ENCODE peak calls at places on chromosomes 7 and 10, in five cellular contexts. U is choroid plexus epithelial cell, I is lower lobe of right lung, N is fibroblast of lung, X is hepatocyte. V is an unnamed sample.

GRCh38 chr7:122064971-122065370 is 79.1 kb downstream of the AASS start:
- DNase-seq in U (no peak), I (no peak), N (no peak), X (no peak), V (no peak)

GRCh38 chr7:50959991-50960390 is 177.3 kb upstream of the GRB10 start:
- DNase-seq in U (no peak), I (no peak), N (no peak), X (no peak), V (no peak)

GRCh38 chr7:158946771-158947170 is 90.4 kb downstream of the DYNC2I1 start:
- DNase-seq in U (no peak), I (no peak), N (no peak), X (no peak), V (no peak)

GRCh38 chr7:92319243-92319642 is 73.5 kb downstream of the ANKIB1 start:
- DNase-seq in U (no peak), I (no peak), N (no peak), X (no peak), V (no peak)

GRCh38 chr7:124124201-124124600 is 91.3 kb upstream of the TMEM229A start:
- DNase-seq in U (no peak), I (no peak), N (no peak), X (no peak), V (no peak)

GRCh38 chr10:60089095-60089494 is 182.7 kb upstream of the CCDC6 start:
- DNase-seq in U (no peak), I (no peak), N (peak; percentile 37), X (peak; percentile 28), V (no peak)

GRCh38 chr7:28890137-28890536 is 68.0 kb downstream of the TRIL start:
- DNase-seq in U (no peak), I (no peak), N (no peak), X (no peak), V (no peak)

GRCh38 chr7:71308105-71308504 is 176.2 kb downstream of the GALNT17 start:
- DNase-seq in U (peak; percentile 7), I (no peak), N (peak; percentile 93), X (peak; percentile 23), V (no peak)

GRCh38 chr10:115441907-115442520 is 348.8 kb downstream of the ATRNL1 start:
- DNase-seq in U (no peak), I (no peak), N (no peak), X (no peak), V (no peak)

GRCh38 chr10:87500646-87501048 is 4.0 kb upstream of the MINPP1 start:
- DNase-seq in U (peak; percentile 44), I (no peak), N (no peak), X (peak; percentile 46), V (no peak)

GRCh38 chr10:33657154-33657900 is 322.9 kb upstream of the NRP1 start:
- DNase-seq in U (peak; percentile 63), I (no peak), N (peak; percentile 17), X (no peak), V (no peak)

GRCh38 chr7:71429116-71429515 is 297.2 kb downstream of the GALNT17 start:
- DNase-seq in U (peak; percentile 7), I (no peak), N (peak; percentile 23), X (no peak), V (no peak)

GRCh38 chr10:82212753-82213152 is 337.8 kb downstream of the NRG3 start:
- DNase-seq in U (no peak), I (no peak), N (no peak), X (no peak), V (no peak)

GRCh38 chr7:126700807-126701604 is 551.7 kb downstream of the GRM8 start:
- DNase-seq in U (peak; percentile 98), I (peak; percentile 42), N (peak; percentile 97), X (peak; percentile 63), V (no peak)

GRCh38 chr10:49781247-49781646 is 19.1 kb upstream of the OGDHL start:
- DNase-seq in U (peak; percentile 46), I (no peak), N (peak; percentile 8), X (no peak), V (no peak)

GRCh38 chr7:117014673-117015133 is 61.4 kb downstream of the ST7 start:
- DNase-seq in U (peak; percentile 85), I (peak; percentile 68), N (peak; percentile 65), X (peak; percentile 74), V (no peak)

GRCh38 chr10:124343351-124344265 is 75.1 kb downstream of the OAT start:
- DNase-seq in U (no peak), I (no peak), N (no peak), X (no peak), V (peak; percentile 40)

GRCh38 chr7:140402178-140402835 is 1.6 kb upstream of the RAB19 start:
- DNase-seq in U (peak; percentile 91), I (no peak), N (peak; percentile 72), X (no peak), V (no peak)

GRCh38 chr7:137886266-137886665 is 39.5 kb upstream of the DGKI start:
- DNase-seq in U (no peak), I (no peak), N (no peak), X (no peak), V (no peak)

GRCh38 chr10:77024456-77024855 is 613.2 kb downstream of the KCNMA1 start:
- DNase-seq in U (no peak), I (no peak), N (no peak), X (no peak), V (no peak)

GRCh38 chr7:131076711-131077170 is 250.9 kb upstream of the MKLN1 start:
- DNase-seq in U (no peak), I (no peak), N (peak; percentile 65), X (peak; percentile 54), V (no peak)

GRCh38 chr10:75250934-75251333 is 15.2 kb upstream of the COMTD1 start:
- DNase-seq in U (no peak), I (no peak), N (no peak), X (no peak), V (no peak)

GRCh38 chr10:96073722-96074121 is 30.3 kb downstream of the CCNJ start:
- DNase-seq in U (peak; percentile 89), I (no peak), N (peak; percentile 64), X (no peak), V (no peak)

GRCh38 chr7:40763319-40764287 is 628.8 kb downstream of the SUGCT start:
- DNase-seq in U (peak; percentile 66), I (no peak), N (peak; percentile 64), X (no peak), V (no peak)

GRCh38 chr7:119572132-119572531 is 700.8 kb upstream of the KCND2 start:
- DNase-seq in U (no peak), I (no peak), N (no peak), X (no peak), V (no peak)

DNA sequence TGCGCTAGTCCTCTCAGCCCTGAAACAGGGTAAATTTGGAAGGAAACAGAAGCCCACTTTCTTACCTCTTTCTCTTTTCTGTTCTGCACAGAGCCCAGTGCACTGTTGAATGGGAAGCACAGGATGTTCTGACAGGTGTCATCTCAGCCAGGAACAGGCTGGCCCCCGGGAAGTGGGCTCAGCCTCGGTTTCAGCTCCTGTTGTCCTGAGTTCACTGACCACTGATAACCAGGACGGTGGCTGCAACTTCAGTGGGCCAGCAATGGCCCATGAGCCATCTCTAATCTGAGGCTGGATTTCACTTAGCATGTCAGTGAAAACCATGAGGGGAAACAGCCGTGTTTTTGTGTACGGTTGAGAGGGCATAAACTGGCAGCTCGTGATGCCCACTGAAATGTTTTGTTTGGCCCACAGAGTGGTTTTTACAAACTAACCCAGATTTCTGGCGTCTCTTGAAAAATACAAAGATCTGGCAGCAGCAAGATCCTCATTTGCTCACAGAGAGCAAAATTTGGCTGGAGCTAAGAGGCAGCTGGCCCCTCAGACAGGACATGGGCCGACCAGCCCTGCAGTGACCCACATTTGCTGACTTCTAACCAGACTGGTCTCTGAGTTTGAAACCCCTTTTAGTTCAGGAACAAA is 455.9 kb downstream of the PAXIP1 start:
- DNase-seq in U (no peak), I (no peak), N (no peak), X (no peak), V (no peak)
- H3K4me3 ChIP-seq in U (no peak overlapping the region), I (no peak overlapping the region), N (no peak overlapping the region), X (no peak overlapping the region), V (no peak overlapping the region)

DNA sequence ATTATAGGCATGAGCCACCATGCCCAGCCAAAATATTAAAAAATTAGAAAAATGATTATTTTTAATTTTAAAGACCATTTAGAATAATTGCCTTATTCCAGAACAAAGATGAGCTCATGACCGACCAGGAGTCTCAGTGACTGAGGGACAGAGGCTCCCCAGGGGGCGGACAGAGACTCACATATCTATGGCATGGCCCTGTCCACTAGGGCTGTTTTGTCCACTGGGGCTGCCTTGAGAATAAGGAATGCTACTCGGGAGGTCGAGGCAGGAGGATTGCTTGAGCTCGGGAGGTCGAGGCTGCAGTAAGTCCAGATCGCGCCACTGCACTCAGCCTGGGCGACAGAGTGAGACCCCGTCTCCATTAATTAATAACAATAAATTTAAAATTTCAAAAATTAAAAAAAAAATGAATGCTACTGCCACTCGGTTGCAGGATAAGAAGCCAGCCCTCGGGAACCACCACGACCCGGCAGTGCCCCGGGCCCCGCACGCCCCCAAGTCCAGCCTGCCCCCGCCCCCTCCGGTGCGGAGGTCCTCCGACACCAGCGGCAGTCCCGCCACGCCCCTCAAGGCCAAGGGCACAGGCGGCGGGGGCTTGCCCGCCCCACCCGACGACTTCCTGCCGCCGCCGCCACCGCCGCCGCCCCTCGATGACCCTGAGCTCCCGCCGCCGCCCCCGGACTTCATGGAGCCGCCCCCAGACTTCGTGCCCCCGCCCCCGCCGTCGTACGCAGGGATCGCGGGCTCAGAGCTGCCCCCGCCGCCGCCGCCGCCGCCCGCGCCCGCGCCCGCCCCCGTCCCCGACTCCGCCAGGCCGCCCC is 128.6 kb downstream of the APBB1IP start:
- DNase-seq in U (no peak), I (no peak), N (no peak), X (peak; percentile 47), V (no peak)
- H3K4me3 ChIP-seq in U (peak overlapping the region; percentile 32), I (peak overlapping the region; percentile 37), N (no peak overlapping the region), X (peak overlapping the region; percentile 51), V (peak overlapping the region; percentile 30)

GRCh38 chr7:151116603-151117002 is 30.3 kb downstream of the AGAP3 start:
- DNase-seq in U (no peak), I (no peak), N (no peak), X (no peak), V (no peak)
- H3K4me3 ChIP-seq in U (no peak overlapping the region), I (peak overlapping the region; percentile 49), N (no peak overlapping the region), X (no peak overlapping the region), V (peak overlapping the region; percentile 42)

GRCh38 chr10:111874586-111874985 is 309.0 kb downstream of the GPAM start:
- DNase-seq in U (no peak), I (no peak), N (peak; percentile 18), X (no peak), V (no peak)

GRCh38 chr10:111873041-111873440 is 310.5 kb downstream of the GPAM start:
- DNase-seq in U (no peak), I (no peak), N (no peak), X (no peak), V (no peak)

GRCh38 chr10:111875760-111876159 is 307.8 kb downstream of the GPAM start:
- DNase-seq in U (no peak), I (no peak), N (peak; percentile 21), X (no peak), V (no peak)

GRCh38 chr10:111879964-111880363 is 303.6 kb downstream of the GPAM start:
- DNase-seq in U (no peak), I (no peak), N (no peak), X (no peak), V (no peak)

DNA sequence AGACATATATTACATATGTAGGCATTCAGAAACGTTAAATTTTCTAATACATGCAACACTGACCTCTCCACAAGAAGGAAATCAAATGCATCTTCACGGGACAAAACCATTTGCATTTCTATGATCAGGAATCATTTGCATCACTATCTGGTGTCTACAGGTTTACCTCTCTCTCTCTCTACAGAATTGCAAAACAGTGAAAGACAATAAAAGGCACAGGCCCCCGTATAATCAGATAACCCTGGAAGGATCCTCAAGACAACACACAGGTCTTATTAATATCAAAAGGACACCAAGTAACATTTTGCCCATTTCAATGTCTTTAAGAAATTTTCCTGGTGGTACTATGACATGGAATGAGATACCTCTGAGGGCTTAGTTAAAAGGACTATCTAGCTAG is 306.3 kb downstream of the GPAM start:
- DNase-seq in U (no peak), I (no peak), N (no peak), X (no peak), V (no peak)
- H3K4me3 ChIP-seq in U (no peak overlapping the region), I (no peak overlapping the region), N (no peak overlapping the region), X (no peak overlapping the region), V (no peak overlapping the region)

V was measured in upper lobe of right lung.